ENCODE peak calls at places on chromosomes 4 and X, in four cellular contexts. S, M, C and D are unnamed samples.

GRCh38 chr4:106473515-106473914 is 104.9 kb upstream of the GIMD1 start:
- DNase-seq in S (no peak), C (no peak), M (no peak), D (no peak)

GRCh38 chr4:2116687-2117400 is 57.7 kb downstream of the NAT8L start:
- DNase-seq in C (no peak), M (no peak), S (peak; percentile 14), D (no peak)

GRCh38 chr4:163697121-163697520 is 202.6 kb downstream of the TMA16 start:
- DNase-seq in C (no peak), M (no peak), S (no peak), D (no peak)

GRCh38 chr4:3346146-3346545 is 53.3 kb downstream of the RGS12 start:
- DNase-seq in C (no peak), S (peak; percentile 60), M (peak; percentile 72), D (no peak)

GRCh38 chrX:19743386-19743785 is 144.0 kb downstream of the SH3KBP1 start:
- DNase-seq in S (no peak), C (no peak), M (no peak), D (no peak)

GRCh38 chrX:153768311-153769157 is 4.5 kb downstream of the PLXNB3 start:
- DNase-seq in C (peak; percentile 77), S (no peak), M (no peak), D (peak; percentile 78)

GRCh38 chr4:29082684-29083083 is 1637.5 kb upstream of the PCDH7 start:
- DNase-seq in C (no peak), M (no peak), S (no peak), D (no peak)

GRCh38 chr4:118270492-118270891 is 82.3 kb downstream of the PRSS12 start:
- DNase-seq in C (no peak), M (no peak), S (no peak), D (no peak)

GRCh38 chr4:77586953-77587383 is 18.7 kb upstream of the CXCL13 start:
- DNase-seq in S (no peak), C (peak; percentile 75), M (no peak), D (no peak)

GRCh38 chrX:57155171-57155570 is 18.0 kb upstream of the SPIN2A start:
- DNase-seq in C (no peak), M (no peak), S (no peak), D (no peak)

GRCh38 chr4:91426725-91427124 is 877.0 kb upstream of the GRID2 start:
- DNase-seq in C (no peak), M (no peak), S (no peak), D (no peak)

GRCh38 chrX:118049713-118050112 is 66.9 kb downstream of the KLHL13 start:
- DNase-seq in S (no peak), M (no peak), C (no peak), D (no peak)

GRCh38 chrX:150162141-150162540 is 201.0 kb upstream of the MAMLD1 start:
- DNase-seq in S (no peak), M (no peak), C (no peak), D (no peak)

GRCh38 chrX:137929951-137930350 is 364.0 kb downstream of the ZIC3 start:
- DNase-seq in M (no peak), C (no peak), S (no peak), D (no peak)

GRCh38 chr4:151174784-151175183 is 75.4 kb downstream of the RPS3A start:
- DNase-seq in M (no peak), C (no peak), S (no peak), D (no peak)

GRCh38 chr4:100936676-100937390 is 410.5 kb downstream of the PPP3CA start:
- DNase-seq in M (no peak), S (no peak), C (no peak), D (no peak)

GRCh38 chr4:99763635-99764101 is 53.0 kb upstream of the DAPP1 start:
- DNase-seq in M (no peak), C (no peak), S (peak; percentile 45), D (no peak)

GRCh38 chrX:105894721-105895120 is 72.4 kb downstream of the NRK start:
- DNase-seq in S (no peak), M (no peak), C (no peak), D (no peak)

GRCh38 chr4:78922207-78922606 is 17.0 kb downstream of the PAQR3 start:
- DNase-seq in C (no peak), M (no peak), S (no peak), D (no peak)

GRCh38 chr4:108342325-108342986 is 173.7 kb upstream of the LEF1 start:
- DNase-seq in S (no peak), C (no peak), M (no peak), D (no peak)

GRCh38 chrX:107764845-107765608 is 10.6 kb downstream of the TSC22D3 start:
- DNase-seq in M (no peak), S (no peak), C (no peak), D (no peak)

GRCh38 chr4:168019019-168019651 is 73.2 kb upstream of the ANXA10 start:
- DNase-seq in M (no peak), C (no peak), S (no peak), D (no peak)

GRCh38 chr4:61400446-61400845 is 200.3 kb downstream of the ADGRL3 start:
- DNase-seq in C (no peak), S (no peak), M (no peak), D (no peak)

GRCh38 chrX:769796-770195 is 139.2 kb downstream of the SHOX start:
- DNase-seq in S (no peak), C (peak; percentile 6), M (no peak), D (peak; percentile 57)

GRCh38 chr4:1711055-1711905 is 839 bp downstream of the SLBP start:
- DNase-seq in C (no peak), M (peak; percentile 27), S (no peak), D (no peak)

GRCh38 chrX:149248073-149248625 is 257.0 kb downstream of the IDS start:
- DNase-seq in S (no peak), M (no peak), C (no peak), D (no peak)

GRCh38 chrX:41695464-41695863 is 6.7 kb downstream of the GPR34 start:
- DNase-seq in M (no peak), C (no peak), S (no peak), D (no peak)

GRCh38 chr4:156298230-156298629 is 344.6 kb upstream of the CTSO start:
- DNase-seq in C (no peak), S (peak; percentile 70), M (no peak), D (peak; percentile 70)

GRCh38 chr4:146477054-146477453 is 44.7 kb downstream of the SLC10A7 start:
- DNase-seq in S (no peak), C (no peak), M (no peak), D (no peak)

GRCh38 chrX:132388371-132388770 is 100.5 kb downstream of the MBNL3 start:
- DNase-seq in S (no peak), M (no peak), C (no peak), D (no peak)

GRCh38 chr4:138334346-138335016 is 92.3 kb upstream of the SLC7A11 start:
- DNase-seq in C (no peak), M (no peak), S (no peak), D (no peak)

GRCh38 chrX:48913605-48914366 is 2.3 kb upstream of the SLC35A2 start:
- DNase-seq in S (no peak), C (no peak), M (no peak), D (no peak)

GRCh38 chr4:181897935-181898334 is 345.3 kb upstream of the TENM3 start:
- DNase-seq in M (no peak), S (no peak), C (no peak), D (no peak)